ENCODE peak calls at places on chromosomes 11 and 22, in four cellular contexts. One of them, this sample, is unnamed.

GRCh38 chr11:123061403-123062157 is at the start of gene HSPA8:
- DNase-seq in nephron progenitor cell: peak; percentile 61
- DNase-seq in astrocyte of the spinal cord: peak; percentile 49
- DNase-seq in NCI-H774: peak; percentile 72
- DNase-seq in this sample: peak; percentile 75

GRCh38 chr22:37304595-37305343 is 22.5 kb downstream of the CYTH4 start:
- DNase-seq in nephron progenitor cell: no peak
- DNase-seq in astrocyte of the spinal cord: peak; percentile 53
- DNase-seq in NCI-H774: no peak
- DNase-seq in this sample: peak; percentile 31

GRCh38 chr11:2221024-2221423 is 49.4 kb downstream of the ASCL2 start:
- DNase-seq in nephron progenitor cell: no peak
- DNase-seq in astrocyte of the spinal cord: no peak
- DNase-seq in NCI-H774: no peak
- DNase-seq in this sample: no peak

GRCh38 chr11:46969379-46969778 is 32.8 kb downstream of the CSTPP1 start:
- DNase-seq in nephron progenitor cell: no peak
- DNase-seq in astrocyte of the spinal cord: no peak
- DNase-seq in NCI-H774: no peak
- DNase-seq in this sample: no peak

GRCh38 chr11:70913715-70914231 is 338.6 kb downstream of the SHANK2 start:
- DNase-seq in nephron progenitor cell: peak; percentile 11
- DNase-seq in astrocyte of the spinal cord: no peak
- DNase-seq in NCI-H774: peak; percentile 99
- DNase-seq in this sample: no peak

GRCh38 chr11:33706546-33706945 is 5.9 kb upstream of the C11orf91 start:
- DNase-seq in nephron progenitor cell: no peak
- DNase-seq in astrocyte of the spinal cord: no peak
- DNase-seq in NCI-H774: no peak
- DNase-seq in this sample: peak; percentile 46

GRCh38 chr11:121904148-121904547 is 211.9 kb downstream of the BLID start:
- DNase-seq in nephron progenitor cell: no peak
- DNase-seq in astrocyte of the spinal cord: no peak
- DNase-seq in NCI-H774: no peak
- DNase-seq in this sample: no peak

GRCh38 chr11:62601114-62601363 is 626 bp downstream of the MTA2 start:
- DNase-seq in nephron progenitor cell: no peak
- DNase-seq in astrocyte of the spinal cord: no peak
- DNase-seq in NCI-H774: peak; percentile 33
- DNase-seq in this sample: peak; percentile 31

GRCh38 chr11:118640332-118641154 is 33.1 kb downstream of the PHLDB1 start:
- DNase-seq in nephron progenitor cell: no peak
- DNase-seq in astrocyte of the spinal cord: no peak
- DNase-seq in NCI-H774: no peak
- DNase-seq in this sample: peak; percentile 54

GRCh38 chr11:70669871-70670683 is 271.7 kb downstream of the CTTN start:
- DNase-seq in nephron progenitor cell: no peak
- DNase-seq in astrocyte of the spinal cord: no peak
- DNase-seq in NCI-H774: no peak
- DNase-seq in this sample: no peak

GRCh38 chr11:129374993-129375721 is 491 bp upstream of the BARX2 start:
- DNase-seq in nephron progenitor cell: peak; percentile 54
- DNase-seq in astrocyte of the spinal cord: peak; percentile 25
- DNase-seq in NCI-H774: peak; percentile 29
- DNase-seq in this sample: peak; percentile 26

GRCh38 chr11:35632301-35632700 is 14.0 kb downstream of the FJX1 start:
- DNase-seq in nephron progenitor cell: peak; percentile 27
- DNase-seq in astrocyte of the spinal cord: peak; percentile 10
- DNase-seq in NCI-H774: no peak
- DNase-seq in this sample: peak; percentile 34

GRCh38 chr22:11360632-11361031 is 4167.4 kb upstream of the OR11H1 start:
- DNase-seq in nephron progenitor cell: no peak
- DNase-seq in astrocyte of the spinal cord: no peak
- DNase-seq in NCI-H774: no peak
- DNase-seq in this sample: no peak